ENCODE peak calls at places on chromosomes 13 and 19, in six cellular contexts. C is GM23248, A is HCT116, Z is astrocyte, I is Peyer's patch, Y is esophagus squamous epithelium. B is an unnamed sample.
A peak's percentile ranks its signal among the peaks of the same experiment; 100 is the strongest.

GRCh38 chr13:108213946-108214345 is 1.4 kb downstream of the LIG4 start:
- DNase-seq in C (peak; percentile 77), A (no peak), Z (peak; percentile 53), I (no peak), Y (no peak), B (no peak)

GRCh38 chr13:39612023-39612637 is 9.1 kb upstream of the LHFPL6 start:
- DNase-seq in C (peak; percentile 74), A (peak; percentile 46), Z (peak; percentile 58), I (no peak), Y (no peak), B (peak; percentile 84)

GRCh38 chr19:52748336-52748950 is 13.6 kb upstream of the ZNF611 start:
- DNase-seq in C (peak; percentile 69), A (no peak), Z (peak; percentile 27), I (no peak), Y (no peak), B (peak; percentile 67)

GRCh38 chr13:19860884-19861655 is 2.4 kb downstream of the ZMYM5 start:
- DNase-seq in C (peak; percentile 87), A (peak; percentile 80), Z (peak; percentile 52), I (no peak), Y (no peak), B (no peak)

GRCh38 chr13:65378943-65379519 is 1851.1 kb downstream of the PCDH9 start:
- DNase-seq in C (no peak), A (peak; percentile 22), Z (peak; percentile 26), I (no peak), Y (no peak), B (no peak)

GRCh38 chr13:35810286-35810685 is 320.9 kb downstream of the DCLK1 start:
- DNase-seq in C (no peak), A (no peak), Z (no peak), I (no peak), Y (no peak), B (no peak)

GRCh38 chr13:24500977-24501376 is 11.6 kb downstream of the PARP4 start:
- DNase-seq in C (peak; percentile 56), A (no peak), Z (peak; percentile 84), I (no peak), Y (no peak), B (peak; percentile 81)

GRCh38 chr13:31204592-31204991 is 4.8 kb downstream of the B3GLCT start:
- DNase-seq in C (peak; percentile 83), A (peak; percentile 45), Z (peak; percentile 71), I (no peak), Y (no peak), B (no peak)

GRCh38 chr19:3365447-3366103 is 808 bp upstream of the NFIC start:
- DNase-seq in C (peak; percentile 86), A (peak; percentile 40), Z (peak; percentile 57), I (no peak), Y (no peak), B (no peak)

GRCh38 chr19:12365094-12365371 is 450 bp downstream of the ZNF442 start:
- DNase-seq in C (peak; percentile 72), A (no peak), Z (peak; percentile 22), I (no peak), Y (no peak), B (peak; percentile 41)

GRCh38 chr13:46045424-46045823 is 7.1 kb downstream of the ZC3H13 start:
- DNase-seq in C (no peak), A (no peak), Z (no peak), I (no peak), Y (no peak), B (no peak)

GRCh38 chr13:36131215-36131930 is at the start of gene DCLK1:
- DNase-seq in C (peak; percentile 54), A (no peak), Z (no peak), I (peak; percentile 54), Y (no peak), B (peak; percentile 63)

GRCh38 chr13:99768986-99769385 is 202.6 kb downstream of the ZIC5 start:
- DNase-seq in C (no peak), A (no peak), Z (no peak), I (no peak), Y (no peak), B (no peak)

GRCh38 chr13:25756916-25757315 is 294.9 kb downstream of the SHISA2 start:
- DNase-seq in C (no peak), A (no peak), Z (no peak), I (no peak), Y (no peak), B (peak; percentile 23)

GRCh38 chr13:48994731-48995130 is 19.0 kb downstream of the FNDC3A start:
- DNase-seq in C (peak; percentile 37), A (no peak), Z (peak; percentile 58), I (no peak), Y (no peak), B (no peak)

GRCh38 chr13:68027311-68027710 is 797.2 kb upstream of the PCDH9 start:
- DNase-seq in C (no peak), A (no peak), Z (no peak), I (no peak), Y (no peak), B (no peak)

GRCh38 chr19:19548915-19549537 is 11.0 kb downstream of the CILP2 start:
- DNase-seq in C (peak; percentile 38), A (no peak), Z (no peak), I (no peak), Y (no peak), B (peak; percentile 41)

GRCh38 chr19:58196911-58197616 is 14.2 kb downstream of the ZNF274 start:
- DNase-seq in C (peak; percentile 24), A (no peak), Z (peak; percentile 38), I (no peak), Y (no peak), B (peak; percentile 2)

GRCh38 chr13:94722596-94722995 is 10.3 kb upstream of the SOX21 start:
- DNase-seq in C (no peak), A (no peak), Z (peak; percentile 9), I (no peak), Y (no peak), B (no peak)

GRCh38 chr13:96091932-96092253 is 2.0 kb downstream of the HS6ST3 start:
- DNase-seq in C (no peak), A (no peak), Z (no peak), I (no peak), Y (no peak), B (no peak)

GRCh38 chr19:40689339-40690049 is 957 bp downstream of the NUMBL start:
- DNase-seq in C (peak; percentile 59), A (no peak), Z (peak; percentile 18), I (no peak), Y (no peak), B (no peak)

DNA sequence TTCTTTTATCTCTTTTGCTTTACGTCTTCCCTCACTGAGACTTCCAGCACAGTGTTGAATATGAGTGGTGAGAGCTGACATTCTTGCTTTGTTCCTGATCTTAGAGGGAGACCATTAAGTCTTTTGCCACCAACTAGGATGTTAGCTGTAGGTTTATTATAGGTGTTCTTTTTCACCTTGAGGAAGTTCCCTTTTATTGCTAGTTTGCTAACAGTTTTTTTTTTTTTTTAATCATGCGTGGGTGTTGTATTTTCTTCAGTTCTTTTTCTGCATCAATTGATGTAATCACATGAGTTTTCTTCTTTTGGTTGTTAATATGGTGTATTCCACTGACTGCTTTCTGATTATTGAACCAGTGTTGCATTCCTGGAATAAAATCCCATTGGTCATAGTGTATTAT is 21.1 kb downstream of the AP1M1 start:
- DNase-seq in C (no peak), A (no peak), Z (no peak), I (no peak), Y (no peak), B (no peak)
- H3K4me3 ChIP-seq in C (no peak overlapping the region), A (no peak overlapping the region), Z (no peak overlapping the region), I (no peak overlapping the region), Y (no peak overlapping the region), B (no peak overlapping the region)

GRCh38 chr19:45972944-45973525 is 630 bp downstream of the NOVA2 start:
- DNase-seq in C (no peak), A (no peak), Z (no peak), I (no peak), Y (no peak), B (no peak)

GRCh38 chr19:45969676-45970075 is 4.0 kb downstream of the NOVA2 start:
- DNase-seq in C (no peak), A (no peak), Z (no peak), I (no peak), Y (no peak), B (no peak)

GRCh38 chr19:45973564-45974338 is at the start of gene NOVA2:
- DNase-seq in C (peak; percentile 62), A (peak; percentile 69), Z (peak; percentile 64), I (peak; percentile 63), Y (no peak), B (peak; percentile 78)

GRCh38 chr19:45972081-45972943 is 1.4 kb downstream of the NOVA2 start:
- DNase-seq in C (no peak), A (no peak), Z (no peak), I (no peak), Y (no peak), B (no peak)

DNA sequence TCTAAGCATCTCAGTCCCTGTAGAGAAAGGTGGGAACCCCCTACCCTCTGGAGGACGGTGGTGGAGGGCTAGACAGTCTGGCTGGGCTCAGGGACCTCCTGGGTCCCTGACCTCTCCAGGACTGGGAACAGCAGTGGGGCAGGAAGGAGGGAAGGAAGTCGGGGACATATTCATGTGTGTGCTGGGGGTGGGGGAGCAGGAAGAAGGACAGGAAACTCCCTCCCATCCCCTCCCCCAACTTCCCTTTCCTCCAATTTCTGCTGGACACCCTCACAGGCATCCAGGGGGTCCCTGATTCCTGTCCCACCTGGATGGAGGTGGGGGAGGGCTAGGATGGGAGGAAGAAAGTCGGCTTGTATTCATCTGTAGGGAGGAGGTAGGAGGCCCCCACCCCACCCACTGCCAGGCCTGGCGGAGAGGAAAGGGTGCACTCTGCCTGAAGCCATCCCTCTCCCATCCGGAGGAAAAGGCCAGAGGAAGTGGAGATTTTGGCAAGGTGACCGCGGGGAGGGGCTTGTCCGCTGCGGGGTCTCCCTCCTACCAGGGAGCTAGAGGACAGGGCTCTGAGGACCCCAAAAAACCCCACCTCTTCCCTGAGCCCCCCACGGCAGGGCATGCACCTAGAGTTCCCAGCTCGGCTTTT is 2.3 kb downstream of the NOVA2 start:
- DNase-seq in C (no peak), A (no peak), Z (no peak), I (no peak), Y (no peak), B (no peak)
- H3K27ac ChIP-seq in C (no peak overlapping the region), A (no peak overlapping the region), Z (no peak overlapping the region), I (no peak overlapping the region), Y (peak overlapping the region; percentile 64), B (no peak overlapping the region)

DNA sequence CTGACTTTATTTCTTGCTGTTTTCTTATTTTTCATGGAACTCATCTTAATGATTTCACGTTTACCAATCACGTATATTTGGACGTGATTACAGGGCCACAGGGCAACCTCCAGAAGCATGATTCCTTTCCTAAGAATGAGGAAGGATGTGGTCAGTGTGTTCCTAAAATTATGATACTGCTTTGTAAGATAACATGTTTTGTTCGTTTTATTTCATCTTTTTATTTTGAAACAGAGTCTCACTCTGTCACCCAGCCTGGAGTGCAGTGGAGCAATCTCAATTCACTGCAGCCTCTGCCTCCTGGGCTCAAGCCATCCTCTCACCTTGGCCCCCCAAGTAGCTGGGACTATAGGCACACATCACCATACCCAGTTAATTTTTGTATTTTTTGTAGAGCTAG is 24.8 kb upstream of the LAIR1 start:
- DNase-seq in C (no peak), A (no peak), Z (no peak), I (no peak), Y (no peak), B (no peak)
- H3K4me3 ChIP-seq in C (no peak overlapping the region), A (no peak overlapping the region), Z (no peak overlapping the region), I (no peak overlapping the region), Y (no peak overlapping the region), B (no peak overlapping the region)

DNA sequence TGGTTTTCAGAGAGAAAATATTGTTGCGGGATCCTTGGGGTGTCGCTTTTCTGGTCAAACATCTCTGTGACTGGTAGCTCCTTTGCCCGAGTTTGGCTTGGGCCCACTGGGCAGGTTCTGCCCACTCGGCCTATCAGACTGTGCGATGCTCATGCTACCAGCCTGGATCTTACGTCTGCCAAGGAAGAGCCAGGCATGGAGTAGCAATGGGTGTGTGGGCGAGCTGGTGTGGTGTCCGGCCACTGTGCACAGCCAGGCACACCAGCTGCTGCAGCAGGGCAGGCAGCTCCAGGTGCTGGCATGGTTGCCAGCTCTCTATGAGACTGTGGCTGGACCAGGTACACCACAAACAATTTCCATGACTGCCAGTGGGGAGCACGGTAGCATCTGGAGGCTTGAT is 1351.8 kb upstream of the PCDH20 start:
- DNase-seq in C (no peak), A (no peak), Z (no peak), I (no peak), Y (no peak), B (no peak)
- H3K27ac ChIP-seq in C (no peak overlapping the region), A (no peak overlapping the region), Z (no peak overlapping the region), I (no peak overlapping the region), Y (no peak overlapping the region), B (no peak overlapping the region)

B was measured in cardiac muscle cell.